ENCODE peak calls at places on chromosomes 16 and 17, in five cellular contexts. M, L, P, D and U are unnamed samples.

GRCh38 chr16:3149630-3150345 is 15.0 kb downstream of the ZNF213 start:
- DNase-seq in P (peak), M (no peak), D (peak), L (peak), U (no peak)

GRCh38 chr16:66927918-66928649 is 2.7 kb upstream of the RRAD start:
- DNase-seq in P (no peak), M (no peak), L (no peak), D (no peak), U (peak)

GRCh38 chr16:15592324-15592723 is 50.6 kb downstream of the MARF1 start:
- DNase-seq in M (no peak), L (peak), P (no peak), D (no peak), U (no peak)

GRCh38 chr16:80027007-80027965 is 426.7 kb upstream of the MAF start:
- DNase-seq in D (peak), P (no peak), M (peak), L (peak), U (peak)

GRCh38 chr17:17813725-17814095 is 23.1 kb downstream of the SREBF1 start:
- DNase-seq in L (no peak), D (no peak), M (no peak), P (no peak), U (no peak)

GRCh38 chr16:17364319-17365210 is 106.2 kb downstream of the XYLT1 start:
- DNase-seq in M (no peak), L (no peak), D (no peak), P (no peak), U (no peak)

GRCh38 chr17:17915183-17915582 is 57.0 kb downstream of the TOM1L2 start:
- DNase-seq in L (no peak), D (no peak), M (no peak), P (no peak), U (no peak)

GRCh38 chr17:57499648-57500049 is 243.3 kb downstream of the MSI2 start:
- DNase-seq in D (no peak), P (no peak), L (no peak), M (no peak), U (no peak)

GRCh38 chr16:85392756-85393673 is 220.1 kb upstream of the GSE1 start:
- DNase-seq in P (peak), M (no peak), L (no peak), D (peak), U (no peak)

GRCh38 chr17:18877104-18877503 is 19.2 kb downstream of the PRPSAP2 start:
- DNase-seq in M (no peak), P (no peak), D (no peak), L (no peak), U (peak)

GRCh38 chr16:49528035-49528434 is 154.4 kb downstream of the C16orf78 start:
- DNase-seq in M (no peak), D (no peak), P (no peak), L (no peak), U (peak)

GRCh38 chr17:71444011-71444574 is 676.7 kb upstream of the SOX9 start:
- DNase-seq in D (no peak), L (no peak), M (no peak), P (no peak), U (no peak)

GRCh38 chr17:42673885-42674754 is 2.7 kb downstream of the PLEKHH3 start:
- DNase-seq in D (peak), L (no peak), P (peak), M (no peak), U (peak)

GRCh38 chr17:36731806-36732205 is 130.4 kb downstream of the MRM1 start:
- DNase-seq in M (no peak), P (no peak), L (no peak), D (no peak), U (no peak)

GRCh38 chr17:76816590-76817135 is 51.5 kb upstream of the MGAT5B start:
- DNase-seq in P (no peak), M (peak), D (no peak), L (no peak), U (peak)

GRCh38 chr17:61390479-61390791 is 9.2 kb upstream of the TBX2 start:
- DNase-seq in P (no peak), L (no peak), M (no peak), D (no peak), U (no peak)

GRCh38 chr17:43791589-43791988 is 11.4 kb downstream of the CFAP97D1 start:
- DNase-seq in P (no peak), L (no peak), D (no peak), M (no peak), U (peak)

GRCh38 chr17:4357030-4357635 is 9.3 kb downstream of the UBE2G1 start:
- DNase-seq in M (no peak), L (no peak), D (no peak), P (no peak), U (no peak)

GRCh38 chr17:41620583-41621434 is 3.6 kb downstream of the KRT17 start:
- DNase-seq in P (no peak), M (no peak), D (peak), L (no peak), U (no peak)

GRCh38 chr17:73121513-73121912 is 29.0 kb upstream of the SLC39A11 start:
- DNase-seq in M (no peak), P (no peak), D (no peak), L (no peak), U (no peak)

GRCh38 chr17:73122953-73123605 is 30.6 kb upstream of the SLC39A11 start:
- DNase-seq in P (no peak), D (no peak), L (no peak), M (no peak), U (no peak)

GRCh38 chr17:73118876-73119485 is 26.5 kb upstream of the SLC39A11 start:
- DNase-seq in L (no peak), P (no peak), D (no peak), M (no peak), U (no peak)

GRCh38 chr17:73119631-73120030 is 27.1 kb upstream of the SLC39A11 start:
- DNase-seq in L (no peak), P (no peak), D (no peak), M (no peak), U (no peak)

GRCh38 chr17:73118139-73118538 is 25.7 kb upstream of the SLC39A11 start:
- DNase-seq in P (no peak), D (no peak), M (no peak), L (no peak), U (no peak)
- TF ChIP-seq POLR2A in P (no peak), D (no peak), M (no peak), L (no peak), U (no peak)

GRCh38 chr17:7499161-7499560 is 15.0 kb downstream of the POLR2A start:
- DNase-seq in D (no peak), M (no peak), P (no peak), L (no peak), U (no peak)
- TF ChIP-seq POLR2A in D (no peak), M (no peak), P (no peak), L (no peak), U (no peak)

DNA sequence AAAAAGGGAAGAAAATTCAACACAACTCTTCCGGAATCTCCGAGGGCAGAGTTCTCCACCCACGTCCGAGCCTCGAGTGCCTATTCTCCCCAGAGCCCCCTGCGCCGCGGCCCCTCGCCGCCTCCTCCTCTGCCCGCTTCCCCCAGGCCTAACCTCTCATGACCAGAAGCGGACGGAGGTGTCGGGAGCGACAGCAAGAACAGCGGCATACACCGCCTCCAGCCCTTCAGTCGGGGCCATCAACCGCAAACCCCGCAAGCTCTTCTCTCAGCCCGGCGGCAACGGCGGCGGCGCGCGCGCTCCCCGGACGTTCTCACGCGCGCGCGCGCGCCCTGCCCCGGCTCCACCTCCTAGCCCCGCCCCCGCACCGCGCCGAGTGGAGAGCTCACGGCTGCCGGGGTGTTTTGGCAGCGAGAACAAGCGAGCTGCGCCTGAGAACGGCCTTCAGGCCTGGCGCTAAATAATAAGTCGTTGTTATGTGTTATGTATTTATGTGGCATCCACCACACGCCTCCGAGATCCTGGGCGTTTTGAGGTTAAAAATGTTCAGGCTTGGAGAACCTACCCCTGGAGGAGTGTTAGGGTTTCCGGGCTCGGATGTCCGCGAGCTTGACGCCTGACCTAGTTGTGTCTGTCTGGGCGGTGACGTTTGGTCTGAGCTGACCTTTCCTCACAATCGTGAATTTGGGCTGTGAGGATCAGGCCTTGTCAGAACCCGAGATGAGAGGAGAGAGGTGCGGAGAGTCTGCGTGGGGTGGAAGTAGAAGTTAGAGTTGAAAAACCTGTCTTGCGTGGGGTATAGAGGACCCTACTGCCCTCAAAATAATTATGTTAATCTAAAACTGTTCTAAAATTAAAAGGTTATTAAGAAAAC is at the start of gene RNFT1:
- DNase-seq in L (peak), D (peak), P (peak), M (peak), U (peak)
- TF ChIP-seq POLR2A in L (peak), D (peak), P (peak), M (peak), U (peak)

GRCh38 chr17:48022906-48023305 is 14.7 kb downstream of the COPZ2 start:
- DNase-seq in P (no peak), M (no peak), L (no peak), D (no peak), U (no peak)

GRCh38 chr17:48025040-48025903 is 12.3 kb downstream of the COPZ2 start:
- DNase-seq in D (peak), M (peak), L (peak), P (peak), U (peak)

GRCh38 chr17:48021964-48022363 is 15.6 kb downstream of the COPZ2 start:
- DNase-seq in L (no peak), P (no peak), D (no peak), M (no peak), U (no peak)

GRCh38 chr17:48024149-48025039 is 13.2 kb downstream of the COPZ2 start:
- DNase-seq in M (no peak), L (peak), D (peak), P (no peak), U (no peak)

GRCh38 chr17:48023408-48024148 is 14.0 kb downstream of the COPZ2 start:
- DNase-seq in M (no peak), D (peak), P (peak), L (peak), U (peak)
- TF ChIP-seq POLR2A in M (no peak), D (no peak), P (no peak), L (no peak), U (peak)

GRCh38 chr17:38709864-38710602 is 5.0 kb downstream of the MLLT6 start:
- DNase-seq in D (no peak), P (no peak), M (no peak), L (no peak), U (no peak)

GRCh38 chr17:38706625-38707298 is 1.7 kb downstream of the MLLT6 start:
- DNase-seq in P (no peak), L (no peak), D (no peak), M (no peak), U (no peak)

GRCh38 chr17:38709104-38709820 is 4.2 kb downstream of the MLLT6 start:
- DNase-seq in L (no peak), D (no peak), M (no peak), P (no peak), U (no peak)

GRCh38 chr17:38705803-38706624 is 941 bp downstream of the MLLT6 start:
- DNase-seq in L (no peak), P (peak), M (no peak), D (peak), U (no peak)

GRCh38 chr17:38707678-38708351 is 2.7 kb downstream of the MLLT6 start:
- DNase-seq in P (no peak), L (no peak), D (no peak), M (no peak), U (no peak)
- TF ChIP-seq POLR2A in P (no peak), L (no peak), D (no peak), M (no peak), U (no peak)

DNA sequence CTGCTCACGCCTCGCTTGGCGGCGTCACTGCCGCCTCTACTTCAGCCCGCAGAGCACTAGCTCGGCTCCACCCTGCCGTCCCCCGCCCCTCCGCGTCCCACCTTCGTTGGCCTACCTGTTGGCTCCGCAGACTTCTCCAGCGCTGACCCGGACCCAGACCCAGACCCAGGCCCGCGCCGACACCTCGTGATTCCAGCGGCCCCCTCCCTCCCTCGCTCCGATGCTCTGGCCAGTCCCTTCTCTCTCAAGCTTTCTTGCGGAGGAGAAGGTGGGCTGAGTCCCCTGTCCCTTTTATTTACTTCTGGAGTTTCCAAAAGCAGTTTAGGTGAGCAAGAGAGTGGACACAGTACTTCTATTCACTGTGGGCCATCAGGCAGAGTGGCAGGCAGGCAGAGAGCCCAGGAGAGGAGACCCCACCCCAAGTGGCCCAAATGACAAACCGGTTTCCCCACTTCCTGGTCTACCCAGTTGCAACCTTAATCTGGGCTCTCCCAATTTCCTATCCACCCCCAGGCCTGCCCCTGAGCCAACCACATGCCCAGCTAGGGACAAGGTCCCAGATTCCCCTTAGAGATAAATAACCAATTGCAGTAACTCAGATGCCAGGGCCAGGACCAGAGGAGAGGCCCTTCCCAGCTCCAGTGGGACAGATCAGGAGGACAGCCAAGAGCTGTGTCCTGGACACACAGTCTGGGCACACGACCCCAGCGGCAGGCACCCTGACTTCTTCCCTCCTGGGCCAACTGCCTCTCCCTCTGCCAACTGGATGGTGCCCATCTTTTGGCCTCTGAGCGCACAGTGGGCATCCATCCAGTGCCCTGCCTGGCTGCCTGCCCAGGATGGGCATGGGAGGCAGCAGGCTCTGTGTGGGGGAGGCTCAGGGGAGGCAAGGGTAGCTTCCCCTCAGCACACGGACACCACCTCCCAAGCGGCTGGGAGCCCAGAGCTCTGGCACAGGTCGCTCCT is 1.2 kb upstream of the SRCIN1 start:
- DNase-seq in P (no peak), L (no peak), M (no peak), D (peak), U (no peak)
- TF ChIP-seq POLR2A in P (no peak), L (no peak), M (no peak), D (no peak), U (no peak)

DNA sequence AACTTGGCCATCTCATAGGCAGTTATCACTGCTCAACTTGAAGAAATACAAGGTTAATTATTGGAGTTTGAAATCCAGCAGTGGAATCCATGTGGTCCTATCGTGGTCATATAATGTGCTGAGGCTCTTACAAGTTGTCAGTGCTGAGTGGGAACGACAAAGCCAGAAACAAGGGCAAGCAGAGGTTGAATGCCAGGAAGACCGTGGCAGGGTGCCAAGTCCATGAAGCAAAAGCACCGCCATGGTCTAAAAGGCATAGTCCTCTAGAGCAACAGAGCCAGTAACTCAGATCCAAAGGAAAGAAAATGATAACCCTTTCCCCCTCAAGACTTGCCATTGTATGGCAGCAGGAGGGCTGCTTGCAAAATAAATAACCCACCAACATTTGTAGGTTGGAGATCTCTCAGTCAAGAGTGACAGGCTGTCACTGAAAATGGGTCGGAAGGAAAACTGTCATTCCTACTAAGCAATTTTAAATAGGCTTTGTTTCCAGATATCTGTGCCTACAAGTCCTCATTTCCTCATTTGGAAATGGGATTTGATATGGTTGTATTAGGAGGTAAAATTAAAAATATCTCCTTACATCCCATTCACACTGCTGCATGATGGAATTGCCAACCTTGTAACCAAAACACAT is 36.4 kb upstream of the HSBP1 start:
- DNase-seq in L (no peak), M (no peak), P (no peak), D (peak), U (no peak)
- TF ChIP-seq POLR2A in L (no peak), M (no peak), P (no peak), D (no peak), U (no peak)

GRCh38 chr17:75589919-75590303 is 2.3 kb downstream of the MYO15B start:
- DNase-seq in P (peak), L (no peak), M (no peak), D (peak), U (no peak)

GRCh38 chr17:75588546-75589016 is 981 bp downstream of the MYO15B start:
- DNase-seq in D (peak), P (peak), L (peak), M (no peak), U (no peak)

GRCh38 chr17:75590314-75590761 is 2.7 kb downstream of the MYO15B start:
- DNase-seq in D (no peak), P (no peak), M (no peak), L (no peak), U (no peak)

GRCh38 chr17:75587718-75588545 is at the start of gene MYO15B:
- DNase-seq in M (peak), P (peak), L (peak), D (peak), U (no peak)

GRCh38 chr17:75589017-75589918 is 1.7 kb downstream of the MYO15B start:
- DNase-seq in P (peak), L (peak), M (peak), D (peak), U (peak)
- TF ChIP-seq POLR2A in P (peak), L (no peak), M (no peak), D (peak), U (peak)